ENCODE peak calls at places on chromosomes 11 and 22, in eight cellular contexts. F, T, V, U, P, D, R and Q are unnamed samples.

GRCh38 chr11:69141742-69142141 is 14.0 kb upstream of the SMIM38 start:
- DNase-seq in P (no peak), U (no peak), T (no peak), V (no peak), R (peak; percentile 8), F (no peak), D (no peak), Q (no peak)

GRCh38 chr11:47565340-47566165 is at the start of gene PTPMT1:
- DNase-seq in D (peak; percentile 75), P (no peak), V (peak; percentile 81), U (peak; percentile 61), F (peak; percentile 74), T (peak; percentile 92), R (peak; percentile 61), Q (peak; percentile 89)

GRCh38 chr11:20162824-20163777 is 2.8 kb upstream of the DBX1 start:
- DNase-seq in U (peak; percentile 12), D (no peak), T (peak; percentile 50), V (no peak), F (peak; percentile 45), R (peak; percentile 18), P (peak; percentile 73), Q (no peak)

GRCh38 chr11:19670030-19670761 is 42.4 kb upstream of the NAV2 start:
- DNase-seq in T (peak; percentile 89), R (peak; percentile 28), V (no peak), P (no peak), U (no peak), D (no peak), F (peak; percentile 39), Q (no peak)

GRCh38 chr11:126410649-126411048 is 55.2 kb downstream of the ST3GAL4 start:
- DNase-seq in U (no peak), F (no peak), D (no peak), T (peak; percentile 55), R (peak; percentile 22), V (no peak), P (no peak), Q (peak; percentile 60)

GRCh38 chr11:71420455-71421241 is 27.5 kb downstream of the DHCR7 start:
- DNase-seq in F (peak; percentile 55), D (no peak), T (peak; percentile 56), P (peak; percentile 37), V (peak; percentile 56), R (peak; percentile 55), U (no peak), Q (no peak)

GRCh38 chr11:118872403-118872821 is 11.3 kb upstream of the CXCR5 start:
- DNase-seq in R (no peak), P (no peak), U (peak; percentile 67), T (no peak), D (no peak), F (no peak), V (peak; percentile 43), Q (no peak)

GRCh38 chr11:59669611-59670009 is 773 bp upstream of the PATL1 start:
- DNase-seq in R (peak; percentile 49), D (peak; percentile 45), P (no peak), V (peak; percentile 42), F (peak; percentile 73), T (peak; percentile 79), U (no peak), Q (peak; percentile 67)

GRCh38 chr22:37739611-37740049 is 42.8 kb downstream of the TRIOBP start:
- DNase-seq in P (no peak), U (no peak), V (no peak), T (no peak), D (no peak), F (no peak), R (no peak), Q (peak; percentile 84)

GRCh38 chr11:111586305-111586915 is 15.8 kb upstream of the SIK2 start:
- DNase-seq in T (peak; percentile 75), P (no peak), V (no peak), U (peak; percentile 51), R (peak; percentile 66), F (peak; percentile 66), D (no peak), Q (no peak)

GRCh38 chr11:126352934-126353801 is 2.3 kb upstream of the ST3GAL4 start:
- DNase-seq in F (peak; percentile 69), U (no peak), T (peak; percentile 90), P (no peak), D (no peak), R (peak; percentile 75), V (no peak), Q (no peak)

GRCh38 chr11:114180301-114181055 is 115.7 kb upstream of the NNMT start:
- DNase-seq in D (no peak), F (peak; percentile 22), P (no peak), V (peak; percentile 80), R (no peak), U (no peak), T (peak; percentile 31), Q (peak; percentile 75)

GRCh38 chr11:117931331-117931950 is 2.2 kb upstream of the TMPRSS13 start:
- DNase-seq in R (no peak), P (no peak), F (no peak), U (no peak), V (no peak), T (no peak), D (no peak), Q (peak; percentile 27)

GRCh38 chr11:83610996-83611395 is 324.8 kb upstream of the CCDC90B start:
- DNase-seq in F (no peak), D (no peak), U (no peak), P (no peak), V (no peak), T (peak; percentile 40), R (no peak), Q (no peak)

DNA sequence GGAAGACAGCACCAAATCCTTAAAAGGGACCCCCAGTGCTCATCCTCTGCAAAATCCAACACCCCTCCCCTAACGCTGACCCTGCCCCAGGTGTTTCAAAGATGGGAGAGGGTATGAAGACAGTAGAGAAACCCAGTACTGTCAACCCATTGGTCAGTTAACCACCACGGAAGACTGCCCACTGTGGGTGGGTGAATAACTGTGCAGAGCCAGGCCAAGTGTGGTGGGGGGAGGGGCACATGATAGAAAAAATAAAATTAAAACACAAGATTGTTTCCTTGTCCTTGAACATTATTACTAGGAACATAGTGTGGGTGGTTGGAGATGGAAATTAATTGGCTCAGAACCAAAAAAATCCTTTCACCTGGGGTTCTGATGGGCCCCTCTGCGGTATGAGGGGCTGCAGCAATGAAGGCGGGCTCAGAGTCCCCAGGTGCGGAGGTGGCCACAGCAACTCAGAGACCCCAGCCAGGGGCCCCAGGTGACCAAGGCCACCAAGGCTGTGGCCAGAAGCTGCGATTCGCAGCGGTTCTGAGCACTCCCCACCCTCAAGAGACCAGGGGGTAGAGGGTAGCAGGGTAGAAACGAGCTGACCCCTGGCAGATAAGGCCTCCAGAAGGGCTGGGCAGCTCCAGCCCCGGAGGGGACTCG is 1.1 kb downstream of the TNKS1BP1 start:
- DNase-seq in P (no peak), D (no peak), F (peak; percentile 66), U (no peak), V (no peak), R (peak; percentile 40), T (peak; percentile 83), Q (no peak)
- H3K4me1 ChIP-seq in P (peaks cover 30% of the 10 kb centered on the region), D (peaks cover 14% of the 10 kb centered on the region), F (peaks cover 30% of the 10 kb centered on the region), U (peaks cover 33% of the 10 kb centered on the region), V (peaks cover 44% of the 10 kb centered on the region), R (peaks cover 20% of the 10 kb centered on the region), T (peaks cover 39% of the 10 kb centered on the region), Q (peaks cover 65% of the 10 kb centered on the region)

GRCh38 chr11:57637626-57638004 is 12.1 kb downstream of the YPEL4 start:
- DNase-seq in R (no peak), P (no peak), D (no peak), F (peak; percentile 18), U (no peak), T (peak; percentile 30), V (no peak), Q (no peak)

GRCh38 chr11:57639321-57640067 is 10.2 kb downstream of the YPEL4 start:
- DNase-seq in P (peak; percentile 98), F (peak; percentile 81), D (no peak), V (no peak), T (peak; percentile 23), R (peak; percentile 57), U (no peak), Q (no peak)

GRCh38 chr11:57640068-57640800 is 9.5 kb downstream of the YPEL4 start:
- DNase-seq in D (no peak), V (no peak), R (no peak), F (peak; percentile 22), U (no peak), P (no peak), T (no peak), Q (no peak)

GRCh38 chr11:57638811-57639320 is 10.8 kb downstream of the YPEL4 start:
- DNase-seq in F (no peak), R (no peak), P (peak; percentile 32), V (no peak), T (peak; percentile 24), D (no peak), U (no peak), Q (no peak)

GRCh38 chr11:57638005-57638760 is 11.5 kb downstream of the YPEL4 start:
- DNase-seq in U (no peak), T (peak; percentile 92), F (peak; percentile 90), P (peak; percentile 93), D (no peak), R (peak; percentile 84), V (peak; percentile 44), Q (peak; percentile 72)
- H3K4me1 ChIP-seq in U (peaks cover 19% of the 10 kb centered on the region), T (peaks cover 14% of the 10 kb centered on the region), F (peaks cover 22% of the 10 kb centered on the region), P (peaks cover 29% of the 10 kb centered on the region), D (peaks cover 3% of the 10 kb centered on the region), R (peaks cover 14% of the 10 kb centered on the region), V (peaks cover 14% of the 10 kb centered on the region), Q (peaks cover 29% of the 10 kb centered on the region)

DNA sequence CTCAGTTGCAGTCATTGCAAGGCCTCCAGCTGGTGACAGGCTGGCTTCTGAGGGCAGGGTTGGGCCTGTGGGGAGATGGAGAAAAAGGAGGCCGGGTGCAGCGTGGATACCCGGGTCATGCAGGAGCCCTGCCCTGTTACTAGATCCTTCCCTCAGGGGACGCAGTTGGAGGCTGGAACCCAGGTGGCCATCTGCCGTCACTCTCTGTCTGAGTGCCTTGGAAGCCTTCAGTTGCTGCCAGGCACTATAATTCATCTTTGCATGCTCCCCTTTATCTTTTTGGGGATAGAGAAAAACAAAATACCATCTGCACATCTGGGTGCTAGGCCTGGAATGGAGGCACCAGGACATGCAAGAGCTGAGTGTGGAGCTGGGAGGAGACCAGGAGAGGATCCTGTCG is 82.7 kb downstream of the TP53I11 start:
- DNase-seq in T (no peak), R (no peak), U (no peak), P (no peak), F (no peak), D (no peak), V (no peak), Q (no peak)
- H3K4me1 ChIP-seq in T (peaks cover 6% of the 10 kb centered on the region), R (peaks cover 10% of the 10 kb centered on the region), U (no peaks in the 10 kb centered on the region), P (peaks cover 17% of the 10 kb centered on the region), F (peaks cover 11% of the 10 kb centered on the region), D (no peaks in the 10 kb centered on the region), V (no peaks in the 10 kb centered on the region), Q (no peaks in the 10 kb centered on the region)

DNA sequence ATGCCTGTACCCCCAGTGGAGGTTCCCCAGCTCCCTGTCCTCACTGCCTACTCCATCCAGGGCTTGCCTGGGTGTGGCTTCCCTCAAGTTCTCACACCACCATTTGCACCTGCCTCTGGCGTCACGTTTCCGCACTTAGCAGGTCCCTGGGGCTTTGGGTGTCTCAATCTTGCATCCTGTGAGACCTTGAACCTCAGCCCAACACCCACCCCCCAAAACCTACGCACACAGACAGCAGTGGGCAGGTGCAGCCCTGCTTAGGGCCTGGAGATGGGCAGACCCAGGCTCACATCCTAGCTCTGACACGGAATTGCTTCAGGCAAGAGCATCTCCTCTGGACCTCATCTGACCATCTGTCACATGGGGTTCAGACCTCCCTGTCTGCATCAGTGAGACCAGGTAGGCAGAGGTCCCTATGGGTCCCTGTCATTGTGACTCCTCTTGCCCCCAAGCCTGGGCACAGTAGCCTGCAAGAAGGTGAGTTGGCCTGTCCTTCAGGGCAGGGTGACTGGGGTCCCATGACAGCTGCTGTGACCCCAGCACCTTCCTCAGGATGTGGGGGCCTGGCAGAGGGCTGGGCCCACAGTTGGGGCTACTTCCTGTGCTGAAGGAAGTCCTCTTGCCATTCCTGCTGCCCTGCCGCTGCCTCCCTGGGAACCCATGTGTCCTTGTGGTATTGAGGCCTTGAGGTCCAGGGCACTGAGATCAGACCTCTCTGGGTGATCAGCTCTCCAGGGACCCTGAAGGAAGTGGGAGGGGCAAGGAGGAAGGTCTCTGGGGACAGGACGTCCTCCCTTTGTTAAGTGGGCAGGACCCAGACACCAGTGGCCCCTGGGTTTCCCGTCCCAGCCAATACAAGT is 2.0 kb downstream of the SIPA1 start:
- DNase-seq in V (peak; percentile 67), R (no peak), U (peak; percentile 89), T (no peak), D (no peak), F (no peak), P (no peak), Q (peak; percentile 72)
- H3K4me1 ChIP-seq in V (peaks cover 32% of the 10 kb centered on the region), R (peaks cover 11% of the 10 kb centered on the region), U (peaks cover 72% of the 10 kb centered on the region), T (no peaks in the 10 kb centered on the region), D (peaks cover 62% of the 10 kb centered on the region), F (peaks cover 51% of the 10 kb centered on the region), P (peaks cover 16% of the 10 kb centered on the region), Q (peaks cover 63% of the 10 kb centered on the region)